ENCODE peak calls at places on chromosomes 6 and 20, in five cellular contexts. S is H9, W is IMR-90, A is neuronal stem cell, G is H1. U is an unnamed sample.

GRCh38 chr6:138468320-138469015 is 30.8 kb downstream of the NHSL1 start:
- DNase-seq in G (no peak), S (no peak), A (no peak), W (peak), U (peak)

GRCh38 chr6:26607434-26608230 is 10.9 kb downstream of the ABT1 start:
- DNase-seq in A (peak), G (no peak), S (peak), W (peak), U (peak)

GRCh38 chr6:26103770-26104456 is 16.7 kb downstream of the HFE start:
- DNase-seq in S (peak), W (peak), A (peak), G (peak), U (peak)

GRCh38 chr6:83071023-83071422 is 3.6 kb downstream of the DOP1A start:
- DNase-seq in A (no peak), S (no peak), G (no peak), W (no peak), U (no peak)

GRCh38 chr20:39070484-39071231 is 108.5 kb downstream of the DHX35 start:
- DNase-seq in S (no peak), W (peak), A (no peak), G (no peak), U (no peak)

GRCh38 chr20:6679086-6679485 is 88.4 kb upstream of the BMP2 start:
- DNase-seq in G (no peak), S (no peak), W (no peak), A (no peak), U (no peak)

GRCh38 chr20:40304119-40304518 is 384.9 kb downstream of the MAFB start:
- DNase-seq in A (no peak), S (no peak), W (no peak), G (no peak), U (no peak)

GRCh38 chr6:2917801-2918495 is 14.8 kb upstream of the SERPINB9 start:
- DNase-seq in A (no peak), S (no peak), W (no peak), G (no peak), U (no peak)

GRCh38 chr6:143911028-143911427 is 46.8 kb downstream of the ZC2HC1B start:
- DNase-seq in A (no peak), S (no peak), G (no peak), W (no peak), U (no peak)

GRCh38 chr6:111172563-111172962 is 85.3 kb downstream of the SLC16A10 start:
- DNase-seq in S (no peak), G (no peak), A (no peak), W (no peak), U (no peak)

GRCh38 chr20:3383878-3384495 is 23.5 kb downstream of the DNAAF9 start:
- DNase-seq in W (no peak), G (no peak), A (no peak), S (no peak), U (no peak)
- H3K4ac ChIP-seq in W (no peak), G (no peak), A (no peak), S (no peak), U (no peak)

DNA sequence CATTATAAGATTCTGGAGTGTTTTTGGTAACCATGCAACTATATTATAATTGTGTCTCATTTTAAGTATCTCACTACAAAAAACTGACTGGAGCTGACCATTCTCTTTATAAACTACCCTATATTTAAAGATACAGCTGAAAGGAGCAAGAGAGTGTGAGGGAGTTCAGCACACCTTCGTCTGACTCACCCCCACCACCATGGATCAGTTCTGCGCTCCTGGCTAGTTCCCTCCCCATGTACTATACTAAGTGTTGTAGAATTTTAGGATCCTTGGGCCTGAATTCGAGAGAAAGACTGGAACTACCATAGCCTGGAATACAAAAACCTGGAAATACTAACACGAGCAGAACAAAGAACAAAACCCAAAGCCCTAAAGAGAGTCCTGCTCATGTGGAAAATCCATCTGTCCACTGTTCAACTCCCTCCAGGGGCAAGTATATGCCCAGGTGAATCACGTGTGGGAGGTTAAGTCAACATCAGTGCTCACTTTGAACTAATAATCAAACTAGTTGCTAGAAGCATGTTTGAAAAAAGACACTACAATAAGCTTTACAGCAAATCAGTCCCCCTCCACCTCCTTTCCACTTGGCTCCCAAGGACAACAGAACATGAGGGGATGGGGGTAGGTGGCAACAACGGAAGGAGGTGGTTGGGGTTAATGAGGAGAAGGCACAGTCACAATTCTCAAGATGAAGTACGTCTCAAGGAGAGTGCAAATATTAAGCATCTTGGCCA is 46.8 kb downstream of the ELOVL5 start:
- DNase-seq in A (no peak), G (no peak), W (no peak), S (no peak), U (peak)
- H2BK5ac ChIP-seq in A (no peak), G (peak), W (peak), S (no peak), U (no peak)

GRCh38 chr6:47579040-47579439 is 101.5 kb downstream of the CD2AP start:
- DNase-seq in G (no peak), S (no peak), W (no peak), A (no peak), U (no peak)
- H2AFZ ChIP-seq in G (no peak), S (no peak), W (no peak), A (no peak), U (no peak)

GRCh38 chr6:33297956-33298772 is 578 bp downstream of the RGL2 start:
- DNase-seq in G (no peak), S (peak), W (peak), A (peak), U (peak)
- H3K4ac ChIP-seq in G (no peak), S (no peak), W (peak), A (no peak), U (peak)